ENCODE peak calls at places on chromosomes 12 and 14, in seven cellular contexts. F is NB4, U is A549, T is fibroblast of the aortic adventitia, Y is gastrocnemius medialis, M is left ventricle myocardium inferior, E is GM23338. I is an unnamed sample.

GRCh38 chr12:69211172-69211571 is 28.2 kb upstream of the CPSF6 start:
- DNase-seq in M (no peak), U (no peak), E (no peak), Y (no peak), F (no peak), T (no peak), I (no peak)

GRCh38 chr14:102772781-102773570 is 4.3 kb upstream of the TRAF3 start:
- DNase-seq in U (no peak), E (peak; percentile 90), M (no peak), T (no peak), F (peak; percentile 61), Y (no peak), I (peak; percentile 86)

GRCh38 chr12:68856510-68856909 is 48.5 kb downstream of the MDM2 start:
- DNase-seq in E (no peak), U (no peak), F (no peak), T (no peak), Y (no peak), M (no peak), I (no peak)

GRCh38 chr14:22469541-22470303 is 119.3 kb downstream of the DAD1 start:
- DNase-seq in Y (no peak), T (no peak), U (no peak), E (no peak), F (no peak), M (no peak), I (no peak)

GRCh38 chr14:85479306-85479705 is 50.6 kb upstream of the FLRT2 start:
- DNase-seq in T (no peak), F (no peak), M (no peak), Y (no peak), U (no peak), E (no peak), I (no peak)

GRCh38 chr12:132152921-132153321 is 8.7 kb downstream of the NOC4L start:
- DNase-seq in F (no peak), Y (no peak), U (no peak), E (no peak), T (no peak), M (peak; percentile 9), I (no peak)

GRCh38 chr14:89330236-89331002 is 86.6 kb downstream of the FOXN3 start:
- DNase-seq in F (no peak), E (no peak), T (peak; percentile 89), M (peak; percentile 33), U (no peak), Y (peak; percentile 79), I (peak; percentile 38)

GRCh38 chr14:23513005-23513412 is 38.6 kb downstream of the ZFHX2 start:
- DNase-seq in F (no peak), Y (no peak), E (no peak), T (no peak), M (no peak), U (no peak), I (no peak)

GRCh38 chr14:43418314-43418713 is 1088.8 kb downstream of the FSCB start:
- DNase-seq in T (no peak), E (no peak), M (no peak), U (no peak), Y (no peak), F (peak; percentile 31), I (no peak)

GRCh38 chr12:65568517-65568916 is 255.8 kb upstream of the HMGA2 start:
- DNase-seq in U (no peak), M (no peak), Y (no peak), E (no peak), T (peak; percentile 90), F (no peak), I (no peak)

GRCh38 chr12:108033091-108033490 is 96.0 kb upstream of the WSCD2 start:
- DNase-seq in F (no peak), E (peak; percentile 82), M (no peak), T (no peak), U (no peak), Y (no peak), I (no peak)

GRCh38 chr14:61565181-61565580 is 130.1 kb upstream of the HIF1A start:
- DNase-seq in M (no peak), T (peak; percentile 48), U (no peak), F (no peak), Y (no peak), E (no peak), I (no peak)

GRCh38 chr14:63672417-63673180 is 30.9 kb upstream of the WDR89 start:
- DNase-seq in Y (no peak), M (no peak), T (no peak), U (no peak), F (no peak), E (no peak), I (no peak)

GRCh38 chr12:47766496-47767196 is 6.4 kb upstream of the SLC48A1 start:
- DNase-seq in M (no peak), Y (no peak), E (peak; percentile 35), F (no peak), U (no peak), T (no peak), I (no peak)

GRCh38 chr12:131618303-131618658 is 92.6 kb upstream of the SFSWAP start:
- DNase-seq in Y (no peak), M (no peak), T (no peak), E (peak; percentile 72), U (no peak), F (peak; percentile 65), I (no peak)

GRCh38 chr12:106245767-106246166 is 2.1 kb downstream of the CKAP4 start:
- DNase-seq in U (peak; percentile 64), Y (no peak), E (no peak), M (no peak), T (peak; percentile 86), F (no peak), I (no peak)

GRCh38 chr12:106392746-106393145 is 35.2 kb downstream of the POLR3B start:
- DNase-seq in T (no peak), F (no peak), Y (no peak), M (no peak), U (no peak), E (no peak), I (no peak)

GRCh38 chr12:26728205-26729050 is 104.6 kb downstream of the ITPR2 start:
- DNase-seq in Y (no peak), E (no peak), F (no peak), T (no peak), U (no peak), M (no peak), I (peak; percentile 69)

GRCh38 chr12:1719139-1719538 is 28.3 kb downstream of the ADIPOR2 start:
- DNase-seq in U (no peak), M (no peak), E (no peak), T (peak; percentile 73), F (no peak), Y (no peak), I (no peak)

GRCh38 chr12:116924558-116925453 is 14.1 kb downstream of the FBXW8 start:
- DNase-seq in Y (no peak), T (peak; percentile 76), E (no peak), F (peak; percentile 89), U (no peak), M (no peak), I (peak; percentile 88)

GRCh38 chr12:15910864-15911696 is at the start of gene DERA:
- DNase-seq in U (peak; percentile 72), Y (peak; percentile 49), M (peak; percentile 85), F (peak; percentile 84), T (peak; percentile 61), E (peak; percentile 82), I (peak; percentile 74)

GRCh38 chr12:77845831-77846230 is 15.1 kb downstream of the NAV3 start:
- DNase-seq in M (no peak), U (no peak), Y (no peak), T (peak; percentile 81), F (no peak), E (no peak), I (no peak)

GRCh38 chr12:80472912-80473500 is 29.0 kb downstream of the PTPRQ start:
- DNase-seq in M (no peak), E (peak; percentile 68), T (peak; percentile 85), Y (no peak), F (peak; percentile 56), U (peak; percentile 7), I (peak; percentile 70)

GRCh38 chr14:51069065-51069464 is 25.8 kb downstream of the TRIM9 start:
- DNase-seq in F (no peak), Y (no peak), U (no peak), T (peak; percentile 23), M (no peak), E (no peak), I (peak; percentile 2)

GRCh38 chr12:122133192-122133950 is 40.6 kb downstream of the IL31 start:
- DNase-seq in M (no peak), T (no peak), U (no peak), F (no peak), E (peak; percentile 73), Y (no peak), I (no peak)

GRCh38 chr14:64673748-64674147 is 30.5 kb upstream of the PLEKHG3 start:
- DNase-seq in U (no peak), E (no peak), Y (no peak), F (peak; percentile 94), T (no peak), M (no peak), I (peak; percentile 57)

GRCh38 chr14:104171948-104172347 is 33.6 kb downstream of the KIF26A start:
- DNase-seq in U (no peak), M (peak; percentile 46), F (no peak), T (no peak), E (no peak), Y (no peak), I (no peak)
- H3K4me3 ChIP-seq in U (no peak overlapping the region), M (peak overlapping the region; percentile 33), F (no peak overlapping the region), T (no peak overlapping the region), E (no peak overlapping the region), Y (no peak overlapping the region), I (no peak overlapping the region)

DNA sequence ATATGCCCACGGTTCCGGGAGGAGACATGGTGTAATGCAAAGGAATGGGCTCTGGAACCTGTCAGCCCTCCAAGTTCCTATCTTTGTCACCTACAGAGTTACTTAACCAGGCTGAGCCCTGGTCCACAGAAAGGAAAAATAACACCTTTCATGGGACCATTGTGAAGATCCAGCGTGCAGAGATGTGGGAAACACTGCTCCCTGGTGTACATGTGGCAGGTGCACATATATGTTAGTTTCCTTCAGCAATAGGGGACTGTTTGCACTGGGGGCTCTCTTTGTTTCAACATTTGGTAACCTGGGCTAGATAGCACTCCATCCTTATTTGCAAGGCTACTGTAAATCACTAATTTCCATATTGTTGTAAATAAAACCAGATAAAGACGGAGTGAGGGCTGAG is 72.3 kb downstream of the ANO2 start:
- DNase-seq in M (no peak), Y (no peak), U (peak; percentile 6), T (no peak), F (peak; percentile 13), E (peak; percentile 21), I (peak; percentile 4)
- TF ChIP-seq CTCF in M (peak; percentile 42), Y (no peak), U (no peak), T (no peak), F (peak; percentile 29), E (peak; percentile 26), I (no peak)

DNA sequence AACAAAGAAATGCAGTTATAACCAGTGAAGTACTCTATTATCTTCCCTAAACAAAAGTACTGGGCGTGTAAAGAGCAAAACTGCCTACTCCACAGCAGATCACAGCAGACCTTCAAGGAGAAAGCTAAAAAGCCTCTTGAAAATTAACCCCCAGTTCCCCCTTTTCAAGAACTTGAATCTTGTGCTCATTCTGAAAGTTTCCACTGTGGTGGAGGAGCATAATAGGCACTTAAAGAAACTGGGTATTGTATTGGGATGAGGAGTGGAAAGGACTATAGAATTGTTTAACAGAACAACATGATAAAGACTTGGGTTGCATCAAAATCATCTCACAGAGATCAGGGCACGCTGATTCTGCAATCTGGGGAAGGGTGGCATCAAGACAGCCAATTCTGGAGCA is 51.1 kb downstream of the SLC25A47 start:
- DNase-seq in E (no peak), T (no peak), U (no peak), F (peak; percentile 39), Y (no peak), M (no peak), I (peak; percentile 27)
- H3K4me3 ChIP-seq in E (peak overlapping the region; percentile 93), T (peak overlapping the region; percentile 98), U (no peak overlapping the region), F (peak overlapping the region; percentile 97), Y (peak overlapping the region; percentile 73), M (peak overlapping the region; percentile 83), I (peak overlapping the region; percentile 93)

GRCh38 chr12:12474931-12475485 is 87.7 kb downstream of the DUSP16 start:
- DNase-seq in T (peak; percentile 4), F (peak; percentile 14), Y (no peak), M (no peak), U (no peak), E (no peak), I (peak; percentile 91)
- TF ChIP-seq CTCF in T (no peak), F (no peak), Y (no peak), M (no peak), U (no peak), E (no peak), I (no peak)

I was measured in GM12865.